ENCODE peak calls at places on chromosomes 12 and 14, in four cellular contexts. S, B, M and A are unnamed samples.

GRCh38 chr12:96233941-96234461 is 39.8 kb downstream of the ELK3 start:
- DNase-seq in S (no peak), B (no peak), M (no peak), A (no peak)

GRCh38 chr14:67532998-67533753 is at the start of gene PLEKHH1:
- DNase-seq in S (no peak), B (peak), M (peak), A (peak)

GRCh38 chr12:47407730-47408129 is 298.1 kb downstream of the RPAP3 start:
- DNase-seq in S (no peak), B (no peak), M (no peak), A (no peak)

GRCh38 chr12:123076604-123077297 is 74.1 kb downstream of the PITPNM2 start:
- DNase-seq in S (no peak), B (no peak), M (no peak), A (no peak)

GRCh38 chr12:45388545-45388944 is 172.7 kb downstream of the ANO6 start:
- DNase-seq in S (no peak), B (peak), M (no peak), A (no peak)

GRCh38 chr12:7498832-7499231 is 4.7 kb downstream of the CD163 start:
- DNase-seq in S (no peak), B (no peak), M (no peak), A (no peak)

GRCh38 chr12:1518763-1519516 is 75.4 kb downstream of the FBXL14 start:
- DNase-seq in S (no peak), B (peak), M (peak), A (no peak)

GRCh38 chr12:10801727-10802126 is 700 bp downstream of the TAS2R7 start:
- DNase-seq in S (no peak), B (no peak), M (no peak), A (no peak)

GRCh38 chr14:53378142-53378541 is 225.0 kb upstream of the DDHD1 start:
- DNase-seq in S (no peak), B (no peak), M (no peak), A (no peak)

GRCh38 chr14:50666772-50667490 is 1.2 kb downstream of the SAV1 start:
- DNase-seq in S (no peak), B (peak), M (no peak), A (no peak)

GRCh38 chr12:123905319-123905925 is 67.2 kb downstream of the CCDC92 start:
- DNase-seq in S (peak), B (peak), M (peak), A (peak)

GRCh38 chr14:81275995-81276698 is 55.4 kb upstream of the GTF2A1 start:
- DNase-seq in S (no peak), B (no peak), M (no peak), A (no peak)

DNA sequence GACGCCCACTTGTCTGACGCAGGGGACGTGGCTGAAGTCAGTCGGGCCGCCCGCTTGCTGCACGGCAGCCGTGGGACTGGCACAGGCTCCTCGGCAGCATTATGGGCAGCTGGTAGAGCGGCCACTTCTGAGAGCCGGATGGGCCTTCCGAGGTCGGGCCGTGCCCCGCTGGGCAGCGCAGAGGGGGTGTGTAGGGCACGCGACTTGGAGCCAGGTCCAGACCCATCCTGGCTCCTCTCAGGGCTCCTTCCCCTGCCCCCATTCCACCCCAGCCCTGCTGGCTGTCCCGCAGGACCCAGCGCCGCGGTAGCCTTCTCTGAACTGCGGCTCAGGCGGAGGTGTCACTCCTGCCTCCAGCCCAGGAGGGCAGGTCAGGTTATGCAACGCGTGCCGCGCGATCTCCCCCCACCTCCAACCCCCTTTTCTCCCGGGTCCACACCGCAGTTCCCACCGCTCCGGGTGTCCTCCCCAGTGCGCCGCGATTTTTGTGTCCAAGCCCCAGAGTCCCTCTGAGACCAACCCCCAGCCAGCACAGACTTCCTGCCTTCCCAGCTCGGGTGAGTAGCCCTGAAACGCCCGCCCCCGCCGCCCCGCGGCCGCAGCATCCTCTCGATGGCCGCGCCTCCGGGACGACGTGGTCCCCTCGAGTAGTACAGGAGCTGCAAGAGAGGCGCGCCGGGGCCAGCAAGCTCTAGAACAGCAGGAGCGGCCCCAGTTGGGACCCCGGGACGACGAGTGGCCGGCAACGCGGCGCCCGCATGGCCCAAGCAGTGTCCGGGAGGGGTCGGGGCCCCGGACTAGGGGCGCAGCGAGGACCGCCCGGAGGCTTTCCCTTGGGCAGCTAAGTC is 41.1 kb upstream of the CAPRIN2 start:
- DNase-seq in S (no peak), B (peak), M (peak), A (peak)
- TF ChIP-seq ETV6 in S (no peak), B (no peak), M (no peak), A (no peak)

DNA sequence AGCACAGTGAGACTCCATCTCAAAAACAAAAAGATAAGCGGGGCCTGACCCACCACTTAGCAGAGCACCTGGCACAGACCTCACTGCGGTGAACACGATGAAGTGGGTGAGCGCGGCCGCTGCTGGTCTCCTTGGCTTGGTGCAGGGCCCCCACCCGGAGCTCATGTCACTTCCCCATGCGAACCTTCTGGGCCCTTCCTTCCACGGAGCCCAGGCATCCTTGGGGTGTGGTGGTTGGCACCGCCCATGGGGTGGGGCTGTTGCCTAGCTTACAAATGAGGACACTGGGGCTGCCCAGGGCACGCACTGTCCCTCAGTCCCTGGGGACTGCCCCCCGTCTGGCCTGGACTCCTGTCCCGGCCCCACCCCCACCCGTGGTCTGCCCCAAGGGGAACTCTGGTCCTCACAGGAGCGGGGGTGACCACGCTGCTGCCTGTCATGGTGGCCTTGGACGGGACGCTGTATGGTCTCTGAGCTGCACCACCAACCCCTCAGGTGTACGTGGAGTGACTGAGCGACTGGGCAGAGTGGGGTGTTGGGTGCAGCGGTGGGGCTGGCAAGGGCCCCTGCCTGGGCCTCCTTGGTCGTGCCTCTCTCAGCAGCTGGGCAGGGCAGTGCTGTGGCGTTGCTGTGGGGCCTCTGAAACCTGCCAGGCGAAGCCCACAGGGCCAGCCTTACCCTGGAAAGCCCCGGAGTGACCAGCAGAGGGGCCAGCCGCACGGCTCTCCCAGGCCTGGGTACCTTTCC is 15.3 kb downstream of the FBRSL1 start:
- DNase-seq in S (no peak), B (no peak), M (no peak), A (no peak)
- TF ChIP-seq USF2 in S (no peak), B (no peak), M (no peak), A (no peak)

GRCh38 chr12:113439606-113440030 is 17.4 kb downstream of the SDSL start:
- DNase-seq in S (no peak), B (peak), M (peak), A (peak)
- TF ChIP-seq ETV6 in S (no peak), B (no peak), M (no peak), A (no peak)

GRCh38 chr12:51972849-51973273 is 21.4 kb downstream of the ACVR1B start:
- DNase-seq in S (no peak), B (no peak), M (peak), A (no peak)

GRCh38 chr12:51973560-51973959 is 22.1 kb downstream of the ACVR1B start:
- DNase-seq in S (no peak), B (no peak), M (no peak), A (no peak)

GRCh38 chr12:51975196-51975595 is 23.7 kb downstream of the ACVR1B start:
- DNase-seq in S (no peak), B (no peak), M (no peak), A (no peak)

GRCh38 chr12:51976376-51977160 is 25.1 kb downstream of the ACVR1B start:
- DNase-seq in S (no peak), B (peak), M (no peak), A (no peak)

GRCh38 chr12:51974646-51975045 is 23.1 kb downstream of the ACVR1B start:
- DNase-seq in S (no peak), B (no peak), M (no peak), A (no peak)
- TF ChIP-seq USF2 in S (no peak), B (no peak), M (no peak), A (no peak)